ENCODE peak calls at places on chromosomes 4 and X, in five cellular contexts. D, X, V, K and E are unnamed samples.

GRCh38 chr4:16227462-16227868 is 1.2 kb upstream of the TAPT1 start:
- DNase-seq in D (no peak), X (peak; percentile 19), V (no peak), K (no peak), E (no peak)

GRCh38 chrX:154714925-154715324 is 36.0 kb downstream of the GAB3 start:
- DNase-seq in D (peak; percentile 23), X (peak; percentile 22), V (no peak), K (peak; percentile 39), E (no peak)

GRCh38 chr4:122826596-122827257 is at the start of gene FGF2:
- DNase-seq in D (no peak), X (peak; percentile 66), V (no peak), K (peak; percentile 59), E (peak; percentile 9)

GRCh38 chr4:6269400-6269650 is 325 bp upstream of the WFS1 start:
- DNase-seq in D (no peak), X (no peak), V (no peak), K (no peak), E (no peak)

GRCh38 chr4:1489639-1489995 is 83.4 kb upstream of the NKX1-1 start:
- DNase-seq in D (no peak), X (no peak), V (no peak), K (no peak), E (no peak)

GRCh38 chrX:111519215-111519614 is 7.8 kb downstream of the SERTM2 start:
- DNase-seq in D (no peak), X (no peak), V (no peak), K (peak; percentile 20), E (no peak)

GRCh38 chr4:26978387-26979071 is 117.9 kb downstream of the STIM2 start:
- DNase-seq in D (no peak), X (no peak), V (no peak), K (no peak), E (no peak)

GRCh38 chr4:26741491-26741871 is 119.2 kb upstream of the STIM2 start:
- DNase-seq in D (no peak), X (no peak), V (no peak), K (no peak), E (no peak)

GRCh38 chr4:83629945-83630684 is 94.2 kb downstream of the GPAT3 start:
- DNase-seq in D (no peak), X (no peak), V (no peak), K (no peak), E (no peak)

GRCh38 chrX:108399427-108400165 is 38.6 kb downstream of the COL4A6 start:
- DNase-seq in D (no peak), X (no peak), V (peak; percentile 23), K (no peak), E (no peak)

GRCh38 chr4:177105526-177105925 is 204.1 kb upstream of the NEIL3 start:
- DNase-seq in D (no peak), X (no peak), V (no peak), K (no peak), E (no peak)

GRCh38 chr4:5051210-5051691 is at the start of gene STK32B:
- DNase-seq in D (no peak), X (peak; percentile 32), V (no peak), K (peak; percentile 60), E (no peak)

GRCh38 chr4:78612398-78613005 is 60.9 kb downstream of the ANXA3 start:
- DNase-seq in D (no peak), X (no peak), V (peak; percentile 15), K (no peak), E (no peak)

GRCh38 chr4:5037553-5038551 is 13.4 kb upstream of the STK32B start:
- DNase-seq in D (no peak), X (no peak), V (no peak), K (no peak), E (peak; percentile 81)

GRCh38 chr4:8556341-8557150 is 23.6 kb upstream of the GPR78 start:
- DNase-seq in D (no peak), X (no peak), V (no peak), K (no peak), E (no peak)

GRCh38 chr4:140653718-140654515 is 85.2 kb upstream of the UCP1 start:
- DNase-seq in D (no peak), X (no peak), V (peak; percentile 12), K (no peak), E (no peak)

GRCh38 chr4:48653217-48654014 is 126.7 kb downstream of the FRYL start:
- DNase-seq in D (no peak), X (peak; percentile 70), V (no peak), K (peak; percentile 5), E (no peak)

GRCh38 chrX:130902783-130903613 is at the start of gene ENOX2:
- DNase-seq in D (peak; percentile 91), X (peak; percentile 89), V (peak; percentile 86), K (peak; percentile 90), E (peak; percentile 87)

GRCh38 chr4:153045111-153045982 is 109.2 kb downstream of the FHDC1 start:
- DNase-seq in D (no peak), X (no peak), V (no peak), K (no peak), E (no peak)

GRCh38 chr4:188417181-188417580 is 277.9 kb downstream of the TRIML1 start:
- DNase-seq in D (no peak), X (no peak), V (no peak), K (no peak), E (no peak)

GRCh38 chr4:112403072-112403945 is 106.1 kb downstream of the ALPK1 start:
- DNase-seq in D (no peak), X (no peak), V (no peak), K (no peak), E (no peak)

GRCh38 chrX:1392376-1393130 is 640 bp upstream of the SLC25A6 start:
- DNase-seq in D (no peak), X (no peak), V (peak; percentile 44), K (peak; percentile 43), E (no peak)

GRCh38 chrX:10377427-10377826 is 220.7 kb downstream of the CLCN4 start:
- DNase-seq in D (no peak), X (no peak), V (no peak), K (no peak), E (no peak)

GRCh38 chr4:182085051-182085480 is 158.1 kb upstream of the TENM3 start:
- DNase-seq in D (no peak), X (no peak), V (no peak), K (no peak), E (no peak)

GRCh38 chr4:30605616-30606015 is 114.6 kb upstream of the PCDH7 start:
- DNase-seq in D (no peak), X (no peak), V (no peak), K (no peak), E (no peak)

GRCh38 chr4:122765702-122766352 is 33.3 kb downstream of the BBS12 start:
- DNase-seq in D (no peak), X (no peak), V (no peak), K (no peak), E (peak; percentile 68)

GRCh38 chrX:115344885-115345653 is 55.6 kb downstream of the LUZP4 start:
- DNase-seq in D (peak; percentile 29), X (peak; percentile 68), V (peak; percentile 82), K (no peak), E (peak; percentile 53)

GRCh38 chr4:24655971-24656370 is 71.6 kb upstream of the DHX15 start:
- DNase-seq in D (no peak), X (no peak), V (no peak), K (no peak), E (no peak)

GRCh38 chr4:74440356-74440755 is 4.6 kb upstream of the AREG start:
- DNase-seq in D (no peak), X (no peak), V (no peak), K (no peak), E (no peak)

GRCh38 chr4:127586922-127587571 is 45.7 kb upstream of the INTU start:
- DNase-seq in D (peak; percentile 38), X (no peak), V (peak; percentile 12), K (no peak), E (no peak)

GRCh38 chr4:23876418-23877089 is 13.3 kb downstream of the PPARGC1A start:
- DNase-seq in D (no peak), X (no peak), V (no peak), K (no peak), E (no peak)

GRCh38 chrX:72713130-72713529 is 976 bp downstream of the PHKA1 start:
- DNase-seq in D (no peak), X (no peak), V (no peak), K (no peak), E (no peak)